ENCODE peak calls at places on chromosomes 11 and 22, in six cellular contexts. J is endothelial cell of umbilical vein, T is H9, Y is hepatocyte, W is MM.1S, B is K562. G is an unnamed sample. For H3K27me3, the result is how much of the 10 kb centered on the place peaks cover.

GRCh38 chr11:19116315-19116970 is 525 bp upstream of the ZDHHC13 start:
- DNase-seq in W (no peak), Y (no peak), J (no peak), T (no peak), B (no peak), G (peak)

GRCh38 chr22:48391171-48391711 is 1436.4 kb downstream of the BRD1 start:
- DNase-seq in B (no peak), T (no peak), Y (no peak), W (no peak), J (no peak), G (no peak)

GRCh38 chr11:83709434-83709833 is 423.3 kb upstream of the CCDC90B start:
- DNase-seq in Y (no peak), B (no peak), W (peak), J (no peak), T (no peak), G (no peak)

GRCh38 chr11:44524751-44525171 is 40.7 kb upstream of the CD82 start:
- DNase-seq in W (no peak), J (no peak), T (no peak), B (peak), Y (no peak), G (no peak)

GRCh38 chr11:123062892-123063395 is 1.0 kb upstream of the HSPA8 start:
- DNase-seq in Y (no peak), W (no peak), J (no peak), T (no peak), B (no peak), G (peak)

GRCh38 chr11:80524330-80524729 is 1083.5 kb upstream of the TENM4 start:
- DNase-seq in Y (peak), W (no peak), B (no peak), T (no peak), J (no peak), G (no peak)

GRCh38 chr11:6995703-6996102 is 24.4 kb downstream of the ZNF214 start:
- DNase-seq in Y (no peak), J (no peak), T (no peak), B (no peak), W (no peak), G (no peak)

GRCh38 chr11:129249351-129249750 is 57.2 kb upstream of the ARHGAP32 start:
- DNase-seq in Y (no peak), B (no peak), J (no peak), W (no peak), T (no peak), G (no peak)

GRCh38 chr11:114054830-114055229 is 4.7 kb upstream of the ZBTB16 start:
- DNase-seq in B (no peak), W (no peak), T (no peak), Y (no peak), J (no peak), G (no peak)

GRCh38 chr11:29009426-29009825 is 901.2 kb downstream of the METTL15 start:
- DNase-seq in B (no peak), T (no peak), W (no peak), Y (no peak), J (no peak), G (no peak)

GRCh38 chr22:32380991-32381390 is 23.3 kb downstream of the RFPL3 start:
- DNase-seq in W (no peak), Y (no peak), J (peak), T (no peak), B (no peak), G (no peak)

GRCh38 chr11:76155455-76156232 is 50.7 kb downstream of the WNT11 start:
- DNase-seq in J (no peak), T (no peak), W (no peak), Y (no peak), B (peak), G (no peak)

GRCh38 chr11:62217191-62217748 is 8.8 kb downstream of the SCGB2A1 start:
- DNase-seq in J (peak), Y (peak), T (no peak), B (peak), W (peak), G (peak)

GRCh38 chr11:118086913-118087768 is at the start of gene SMIM35:
- DNase-seq in Y (no peak), T (no peak), B (no peak), W (peak), J (no peak), G (no peak)

GRCh38 chr22:37777122-37777687 is 30.5 kb upstream of the GCAT start:
- DNase-seq in T (no peak), B (peak), Y (peak), J (no peak), W (peak), G (peak)

GRCh38 chr22:24707477-24707816 is 67.1 kb downstream of the PIWIL3 start:
- DNase-seq in T (peak), W (no peak), B (peak), Y (no peak), J (no peak), G (peak)

GRCh38 chr11:119520400-119520799 is 97.4 kb upstream of the THY1 start:
- DNase-seq in J (no peak), W (no peak), T (no peak), B (no peak), Y (no peak), G (no peak)

GRCh38 chr22:30742291-30743256 is 47.9 kb downstream of the OSBP2 start:
- DNase-seq in W (no peak), Y (no peak), B (no peak), T (no peak), J (no peak), G (no peak)

GRCh38 chr22:49547751-49548239 is 279.9 kb downstream of the BRD1 start:
- DNase-seq in W (no peak), J (no peak), Y (no peak), B (no peak), T (no peak), G (no peak)

GRCh38 chr22:37275622-37276021 is 6.7 kb upstream of the CYTH4 start:
- DNase-seq in J (no peak), Y (no peak), W (no peak), T (no peak), B (no peak), G (no peak)

GRCh38 chr22:44351685-44352377 is 39.1 kb upstream of the SHISAL1 start:
- DNase-seq in Y (peak), J (peak), T (peak), B (no peak), W (no peak), G (no peak)

GRCh38 chr22:19598054-19598855 is 74.0 kb upstream of the CLDN5 start:
- DNase-seq in T (no peak), Y (peak), B (peak), J (no peak), W (no peak), G (peak)

GRCh38 chr11:74754507-74755255 is 6.0 kb downstream of the RNF169 start:
- DNase-seq in T (no peak), J (peak), B (no peak), Y (peak), W (no peak), G (no peak)

GRCh38 chr11:69820441-69820840 is 1.2 kb upstream of the FGF3 start:
- DNase-seq in J (no peak), Y (no peak), W (no peak), T (no peak), B (no peak), G (no peak)

GRCh38 chr11:69819109-69819490 is at the start of gene FGF3:
- DNase-seq in T (no peak), W (no peak), J (no peak), Y (no peak), B (no peak), G (no peak)

GRCh38 chr11:69821511-69822040 is 2.4 kb upstream of the FGF3 start:
- DNase-seq in Y (no peak), W (no peak), T (no peak), J (no peak), B (no peak), G (no peak)

GRCh38 chr11:69818243-69819108 is 740 bp downstream of the FGF3 start:
- DNase-seq in T (no peak), J (no peak), W (no peak), B (no peak), Y (no peak), G (no peak)

DNA sequence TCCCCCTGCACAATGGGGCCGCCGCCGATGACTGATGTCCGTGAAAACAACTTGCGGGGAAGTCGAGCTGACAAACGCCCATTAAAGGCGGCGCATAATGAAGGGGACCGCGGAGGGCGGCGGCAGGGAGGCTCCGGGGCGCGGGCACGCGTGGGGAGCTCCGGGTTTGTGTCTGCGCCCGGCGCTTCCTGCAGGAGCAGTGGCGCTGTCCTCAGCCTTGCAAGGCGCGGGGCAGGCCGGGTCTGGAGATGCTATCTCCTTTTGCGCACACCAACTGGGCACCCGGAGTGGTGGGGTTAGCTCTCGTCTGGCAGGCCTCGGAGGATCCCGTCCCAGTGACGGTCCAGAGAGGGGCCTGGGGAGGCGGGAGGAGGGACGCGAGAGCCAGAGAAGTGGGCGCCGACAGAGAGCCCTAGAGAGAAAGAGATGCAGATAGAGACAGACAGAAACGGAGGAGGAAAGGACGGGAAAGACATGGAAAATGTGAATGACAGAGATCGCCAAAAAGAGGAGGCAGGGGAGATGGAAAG is 390 bp upstream of the FGF3 start:
- DNase-seq in B (no peak), J (no peak), T (peak), Y (no peak), W (no peak), G (no peak)
- H3K27me3 ChIP-seq in B (under half), J (under half), T (half or more), Y (half or more), W (half or more), G (under half)

GRCh38 chr11:2304156-2305139 is 2.6 kb downstream of the TSPAN32 start:
- DNase-seq in T (peak), Y (no peak), J (no peak), B (no peak), W (no peak), G (no peak)
- H2AFZ ChIP-seq in T (no peak), Y (no peak), J (no peak), B (peak), W (no peak), G (no peak)

DNA sequence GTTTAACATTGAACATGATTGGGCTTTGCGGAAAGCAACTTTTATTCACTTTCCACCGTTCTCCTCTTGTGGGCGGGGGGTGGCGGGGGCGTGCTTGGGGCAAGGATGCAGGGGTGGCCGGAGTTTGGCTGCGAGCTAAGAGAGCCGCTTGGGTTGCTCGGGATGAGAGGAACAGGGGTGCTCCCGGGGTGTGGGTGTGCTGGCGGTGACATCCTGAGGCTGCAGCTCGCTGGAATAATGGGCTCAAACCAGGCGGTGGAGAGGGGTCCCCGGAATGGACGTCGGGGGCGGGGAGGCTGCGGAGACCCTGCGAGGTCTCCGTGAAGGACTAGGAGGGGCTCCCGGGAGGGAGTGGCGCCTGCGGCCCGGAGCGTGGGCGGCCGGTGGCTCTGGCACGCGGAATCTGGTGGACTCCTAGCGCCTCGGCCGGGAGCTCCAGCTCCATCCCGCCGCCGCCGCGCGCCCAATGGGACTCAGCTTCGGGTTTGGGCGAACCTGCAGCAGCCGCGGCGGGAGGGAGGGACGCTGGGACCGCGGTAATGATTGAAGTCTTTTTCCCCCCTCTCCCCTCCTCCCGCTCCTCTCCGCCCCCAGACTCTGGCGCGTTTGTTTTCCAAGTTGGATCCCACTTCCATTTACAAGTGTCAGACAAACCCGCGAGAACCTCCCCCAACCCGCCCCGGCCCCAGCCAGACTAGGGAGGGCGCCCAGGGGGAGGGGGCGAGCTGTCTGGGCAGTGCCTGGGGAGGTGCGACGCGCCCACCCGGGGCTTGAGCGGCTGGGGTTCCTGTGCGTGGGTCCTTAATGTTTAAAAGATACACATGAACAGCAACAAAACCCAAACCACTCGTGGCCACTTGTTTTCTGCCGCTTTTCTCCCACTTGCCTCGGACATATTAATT is 2.0 kb downstream of the FAT3 start:
- DNase-seq in W (no peak), B (no peak), Y (peak), J (no peak), T (peak), G (no peak)
- H3K27me3 ChIP-seq in W (under half), B (under half), Y (half or more), J (half or more), T (under half), G (under half)

GRCh38 chr11:130638048-130638447 is 189.6 kb downstream of the ADAMTS15 start:
- DNase-seq in Y (no peak), W (no peak), T (no peak), B (no peak), J (no peak), G (no peak)

GRCh38 chr11:130637566-130637965 is 189.1 kb downstream of the ADAMTS15 start:
- DNase-seq in Y (no peak), B (no peak), W (no peak), T (no peak), J (no peak), G (no peak)

GRCh38 chr11:130635937-130636336 is 187.5 kb downstream of the ADAMTS15 start:
- DNase-seq in B (no peak), Y (no peak), J (no peak), T (no peak), W (no peak), G (no peak)

GRCh38 chr11:130638624-130639023 is 190.2 kb downstream of the ADAMTS15 start:
- DNase-seq in W (no peak), Y (no peak), T (no peak), J (no peak), B (no peak), G (no peak)

GRCh38 chr11:130636672-130637463 is 188.4 kb downstream of the ADAMTS15 start:
- DNase-seq in W (no peak), B (no peak), J (peak), Y (peak), T (no peak), G (no peak)
- H2AFZ ChIP-seq in W (no peak), B (no peak), J (no peak), Y (no peak), T (no peak), G (no peak)

DNA sequence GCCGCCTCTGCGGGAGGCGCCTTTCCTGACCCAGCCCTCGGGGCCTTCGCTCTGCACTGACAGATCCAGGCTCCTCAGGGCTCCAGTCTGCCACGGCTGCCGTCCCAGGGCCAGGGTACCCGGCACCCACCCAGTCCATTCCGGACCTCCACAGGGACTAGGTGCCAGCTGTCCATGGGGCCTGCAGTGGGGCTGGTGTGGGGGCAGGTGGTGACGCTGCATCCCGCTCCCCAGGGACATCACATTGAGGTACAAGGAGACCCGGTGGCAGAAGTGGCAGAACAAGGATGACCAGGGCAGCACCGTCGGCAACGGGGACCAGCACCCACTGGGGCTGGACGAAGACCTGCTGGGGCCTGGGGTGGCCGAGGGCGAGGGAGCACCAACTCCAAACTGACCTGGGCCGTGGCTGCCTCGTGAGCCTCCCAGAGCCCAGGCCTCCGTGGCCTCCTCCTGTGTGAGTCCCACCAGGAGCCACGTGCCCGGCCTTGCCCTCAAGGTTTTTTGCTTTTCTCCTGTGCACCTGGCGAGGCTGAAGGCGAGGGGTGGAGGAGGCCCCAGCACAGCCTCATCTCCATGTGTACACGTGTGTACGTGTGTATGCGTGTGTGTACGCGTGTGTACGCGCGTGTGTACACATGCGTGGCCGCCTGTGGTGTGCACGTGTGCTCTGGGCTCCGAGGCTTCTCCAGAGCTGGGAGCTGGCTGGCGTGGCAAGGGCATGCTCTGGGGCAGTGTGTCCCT is 16.7 kb downstream of the RNH1 start:
- DNase-seq in B (no peak), J (no peak), Y (no peak), W (no peak), T (peak), G (no peak)
- H3K27me3 ChIP-seq in B (under half), J (under half), Y (under half), W (under half), T (under half), G (under half)

DNA sequence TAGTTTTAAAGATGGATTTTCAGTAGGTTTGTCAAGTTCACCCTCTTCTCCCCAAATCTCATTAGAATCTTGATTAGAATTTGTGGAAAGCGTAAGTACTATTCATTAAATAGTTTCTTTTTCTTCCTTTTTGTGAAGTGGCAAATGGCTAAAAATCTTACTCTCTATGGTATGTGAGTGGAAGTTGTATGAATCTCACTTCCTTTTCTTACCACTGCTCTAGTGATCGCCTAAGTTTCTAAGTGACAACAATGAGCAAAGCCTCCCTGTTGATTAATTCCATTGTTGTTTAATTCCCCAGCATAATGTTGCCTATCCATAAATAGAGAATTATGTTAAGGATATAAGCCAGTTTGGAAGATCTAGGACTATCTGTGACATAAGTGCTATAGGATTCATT is 82.7 kb downstream of the PGR start:
- DNase-seq in T (no peak), W (no peak), Y (no peak), B (no peak), J (no peak), G (no peak)
- H2AFZ ChIP-seq in T (no peak), W (no peak), Y (no peak), B (no peak), J (no peak), G (no peak)